ENCODE peak calls at places on chromosomes 13 and 19, in six cellular contexts. R, X, U, O, E and K are unnamed samples.
A peak's percentile ranks its signal among the peaks of the same experiment; 100 is the strongest.

GRCh38 chr13:48839171-48839570 is 136.5 kb upstream of the FNDC3A start:
- DNase-seq in O (no peak), X (no peak), E (no peak), U (no peak), R (no peak), K (no peak)

GRCh38 chr13:90738881-90739280 is 608.6 kb upstream of the MIR17HG start:
- DNase-seq in U (peak; percentile 50), X (no peak), E (no peak), R (peak; percentile 82), O (no peak), K (no peak)

GRCh38 chr13:106343831-106344230 is 191.6 kb downstream of the EFNB2 start:
- DNase-seq in O (no peak), U (no peak), X (no peak), E (no peak), R (no peak), K (no peak)

GRCh38 chr13:101763191-101763590 is 310.7 kb downstream of the ITGBL1 start:
- DNase-seq in E (no peak), X (no peak), U (no peak), O (no peak), R (peak; percentile 8), K (no peak)

GRCh38 chr19:7789447-7789846 is 26.4 kb downstream of the CLEC4M start:
- DNase-seq in R (no peak), X (peak; percentile 91), E (no peak), U (no peak), O (peak; percentile 89), K (no peak)

GRCh38 chr13:20426766-20427448 is 98.8 kb downstream of the CRYL1 start:
- DNase-seq in X (no peak), R (no peak), O (no peak), U (peak; percentile 32), E (no peak), K (no peak)

GRCh38 chr13:27578121-27579030 is 42.0 kb downstream of the LNX2 start:
- DNase-seq in E (no peak), X (no peak), U (peak; percentile 54), O (no peak), R (peak; percentile 17), K (no peak)

GRCh38 chr19:34365463-34366401 is 736 bp downstream of the GPI start:
- DNase-seq in O (peak; percentile 60), X (peak; percentile 36), E (no peak), R (peak; percentile 41), U (peak; percentile 72), K (peak; percentile 58)

GRCh38 chr13:97853550-97853949 is 99.9 kb upstream of the IPO5 start:
- DNase-seq in E (no peak), U (peak; percentile 72), X (no peak), O (no peak), R (peak; percentile 32), K (no peak)

GRCh38 chr19:36939153-36939552 is 23.0 kb downstream of the ZNF568 start:
- DNase-seq in U (no peak), O (no peak), E (no peak), X (no peak), R (no peak), K (peak; percentile 56)

GRCh38 chr13:34435338-34435737 is 506.7 kb upstream of the NBEA start:
- DNase-seq in U (peak; percentile 63), E (no peak), R (peak; percentile 74), O (no peak), X (no peak), K (no peak)

GRCh38 chr13:59319276-59319675 is 844.5 kb downstream of the DIAPH3 start:
- DNase-seq in R (no peak), U (no peak), X (no peak), O (no peak), E (no peak), K (no peak)

GRCh38 chr19:6238256-6238642 is 41.5 kb downstream of the MLLT1 start:
- DNase-seq in E (no peak), X (no peak), R (no peak), O (no peak), U (peak; percentile 19), K (no peak)

GRCh38 chr19:6236310-6237291 is 43.2 kb downstream of the MLLT1 start:
- DNase-seq in E (no peak), U (no peak), O (no peak), X (no peak), R (no peak), K (no peak)

GRCh38 chr19:6239871-6240676 is 39.7 kb downstream of the MLLT1 start:
- DNase-seq in E (no peak), R (no peak), U (no peak), O (no peak), X (no peak), K (no peak)

GRCh38 chr19:6239401-6239844 is 40.4 kb downstream of the MLLT1 start:
- DNase-seq in X (no peak), O (no peak), E (no peak), R (peak; percentile 60), U (peak; percentile 85), K (no peak)

DNA sequence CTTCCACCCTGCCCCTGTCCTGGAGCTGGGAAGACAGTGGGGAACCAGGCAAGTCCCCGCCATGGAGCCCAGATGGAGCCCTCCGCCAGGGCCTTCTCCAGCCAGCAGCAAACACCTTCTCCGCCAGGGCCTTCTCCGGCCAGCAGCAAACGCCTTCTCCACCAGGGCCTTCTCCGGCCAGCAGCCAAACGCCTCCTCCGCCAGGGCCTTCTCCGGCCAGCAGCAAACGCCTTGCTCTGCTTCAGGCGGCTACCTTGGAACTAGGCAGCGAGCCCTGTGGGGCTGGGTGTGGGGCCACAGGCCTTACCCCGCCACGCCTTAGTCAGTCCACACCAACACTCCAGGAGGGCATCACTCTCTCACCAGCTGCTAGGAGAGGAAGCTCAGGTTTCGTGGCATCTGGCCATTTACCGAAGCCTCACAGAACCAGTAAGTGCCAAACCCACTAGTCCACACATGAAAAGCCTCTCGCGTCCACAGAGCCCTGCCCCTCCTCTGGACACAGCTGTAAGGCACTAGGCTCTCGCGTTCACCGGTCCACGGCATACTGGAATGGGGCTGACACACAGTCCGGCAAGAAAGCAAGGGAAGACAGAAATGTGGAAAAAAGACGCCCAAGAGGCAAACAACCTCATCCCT is 41.0 kb downstream of the MLLT1 start:
- DNase-seq in E (no peak), U (peak; percentile 75), X (no peak), O (no peak), R (peak; percentile 77), K (no peak)
- H3K9ac ChIP-seq in E (no peak overlapping the region), U (peak overlapping the region; percentile 59), X (no peak overlapping the region), O (no peak overlapping the region), R (no peak overlapping the region), K (no peak overlapping the region)

GRCh38 chr13:72523049-72523448 is 204.4 kb downstream of the MZT1 start:
- DNase-seq in X (no peak), R (no peak), O (no peak), U (no peak), E (no peak), K (no peak)

GRCh38 chr13:72527333-72527732 is 200.1 kb downstream of the MZT1 start:
- DNase-seq in X (no peak), R (no peak), E (peak; percentile 15), U (no peak), O (no peak), K (no peak)

DNA sequence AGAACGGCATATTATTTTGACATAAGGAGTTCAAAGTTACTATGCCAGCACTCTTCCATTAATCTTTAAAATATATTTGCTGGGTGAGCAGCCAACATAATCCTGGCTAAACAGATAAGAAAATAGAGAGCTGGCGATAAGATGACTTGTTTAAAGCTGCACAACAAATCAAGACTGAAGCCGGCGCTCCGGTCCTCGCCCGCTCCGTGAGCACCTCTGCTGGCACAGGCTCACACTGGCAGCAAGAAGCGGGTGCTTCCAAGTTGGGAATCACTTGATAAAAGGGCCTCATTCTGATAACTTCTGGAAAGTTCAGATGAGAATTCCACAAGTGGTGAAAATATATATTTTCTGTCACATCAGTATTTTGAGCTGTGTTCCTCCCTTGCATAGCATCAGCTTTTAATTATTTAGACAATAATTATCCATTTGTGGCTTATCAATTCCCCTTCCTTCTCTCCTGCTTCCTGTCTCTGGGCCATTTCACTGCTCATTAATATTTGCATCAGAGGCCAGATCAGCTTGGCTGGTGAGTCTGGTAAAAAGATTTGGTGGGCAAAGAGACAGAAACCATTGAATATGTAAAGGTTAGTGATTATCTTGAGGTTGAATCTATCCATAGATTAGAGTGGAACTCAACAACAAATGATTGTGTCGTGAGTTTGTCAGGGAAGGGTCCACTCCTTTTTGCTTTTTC is 205.3 kb downstream of the MZT1 start:
- DNase-seq in O (no peak), R (no peak), E (no peak), U (no peak), X (no peak), K (no peak)
- H2AFZ ChIP-seq in O (no peak overlapping the region), R (no peak overlapping the region), E (no peak overlapping the region), U (no peak overlapping the region), X (no peak overlapping the region), K (no peak overlapping the region)

DNA sequence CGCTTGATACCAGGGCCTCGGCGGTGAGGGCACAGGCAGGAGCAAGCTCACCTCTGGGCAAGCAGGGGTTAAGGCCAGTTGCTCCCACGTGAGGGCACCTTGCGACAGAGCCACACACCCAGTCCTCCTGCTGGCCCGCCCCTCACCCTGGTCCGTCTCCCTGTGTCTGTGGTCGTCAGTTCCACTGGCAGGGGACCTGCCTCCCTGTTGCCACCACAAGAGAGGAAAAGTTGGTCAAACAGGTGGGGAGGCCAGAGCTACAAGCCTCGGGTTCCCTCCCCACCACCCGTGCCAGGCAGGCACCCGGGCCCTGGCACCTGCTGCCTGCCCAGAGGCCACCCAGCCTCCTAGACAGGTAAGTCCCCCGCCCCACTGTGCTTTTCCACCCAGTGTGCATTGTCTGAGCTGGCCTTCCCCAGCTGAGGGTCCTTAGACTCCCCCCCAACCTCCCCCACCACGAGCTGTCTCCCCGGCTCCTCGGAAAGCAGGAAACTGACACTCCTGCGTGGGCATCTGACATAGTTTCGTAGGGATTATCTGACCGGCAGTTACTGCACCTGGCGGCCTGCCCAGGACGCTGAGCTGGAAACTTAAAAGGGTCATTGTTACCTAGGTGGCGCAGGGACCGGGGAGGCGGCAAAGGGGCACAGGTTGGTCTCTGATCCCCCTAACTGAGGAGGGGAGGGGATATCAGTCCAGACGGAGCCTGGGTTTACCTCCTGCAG is at the start of gene TJP3:
- DNase-seq in E (peak; percentile 75), O (peak; percentile 61), X (no peak), R (peak; percentile 42), U (peak; percentile 58), K (no peak)
- H3K4me2 ChIP-seq in E (peak within 1 kb of the TSS; percentile 98), O (peak within 1 kb of the TSS; percentile 62), X (no peak within 1 kb of the TSS), R (no peak within 1 kb of the TSS), U (no peak within 1 kb of the TSS), K (no peak within 1 kb of the TSS)

GRCh38 chr13:113062691-113063090 is 42.9 kb upstream of the F7 start:
- DNase-seq in O (no peak), U (no peak), R (no peak), X (no peak), E (no peak), K (no peak)

GRCh38 chr13:113061796-113062425 is 43.7 kb upstream of the F7 start:
- DNase-seq in O (no peak), U (no peak), X (no peak), R (no peak), E (no peak), K (no peak)

GRCh38 chr13:113060557-113061270 is 44.9 kb upstream of the F7 start:
- DNase-seq in O (no peak), R (no peak), U (no peak), X (no peak), E (no peak), K (no peak)

GRCh38 chr13:113059891-113060290 is 45.7 kb upstream of the F7 start:
- DNase-seq in U (no peak), R (no peak), E (no peak), X (no peak), O (no peak), K (no peak)

DNA sequence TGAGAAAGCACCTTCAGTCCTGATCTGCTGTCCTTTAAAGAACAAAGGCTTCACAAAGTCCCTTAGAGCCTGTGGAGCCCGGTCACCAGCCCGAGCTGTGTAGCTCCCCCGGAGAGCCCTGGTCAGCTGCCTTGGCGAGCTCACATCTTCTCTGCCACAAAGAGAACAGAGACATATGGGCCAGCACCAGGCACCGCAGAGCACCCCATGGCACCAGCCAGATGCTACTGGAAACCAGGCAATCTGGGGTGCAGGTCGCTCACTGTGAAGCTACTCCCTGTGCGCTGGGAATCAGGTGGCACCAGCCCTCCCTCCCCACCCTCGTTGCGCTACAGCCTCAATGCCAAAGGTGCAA is 44.3 kb upstream of the F7 start:
- DNase-seq in O (no peak), X (no peak), E (no peak), R (no peak), U (no peak), K (no peak)
- H3K9ac ChIP-seq in O (no peak overlapping the region), X (no peak overlapping the region), E (no peak overlapping the region), R (no peak overlapping the region), U (no peak overlapping the region), K (no peak overlapping the region)